ENCODE peak calls at places on chromosomes 13 and 19, in seven cellular contexts. J is IMR-90, E is mesenchymal stem cell, X is H9, S is H1, U is mesendoderm, C is trophoblast cell. Y is an unnamed sample.

GRCh38 chr13:60329221-60329983 is 67.6 kb upstream of the TDRD3 start:
- DNase-seq in J (peak; percentile 16), E (peak; percentile 44), X (peak; percentile 67), S (peak; percentile 71), U (peak; percentile 84), C (peak; percentile 7), Y (peak; percentile 38)

GRCh38 chr13:50124536-50125305 is 109.5 kb downstream of the KCNRG start:
- DNase-seq in J (peak; percentile 56), E (peak; percentile 84), X (peak; percentile 69), S (peak; percentile 87), U (peak; percentile 68), C (peak; percentile 32), Y (peak; percentile 78)

GRCh38 chr19:35561436-35561835 is 2.0 kb downstream of the ATP4A start:
- DNase-seq in J (no peak), E (no peak), X (no peak), S (no peak), U (no peak), C (no peak), Y (no peak)

GRCh38 chr13:27375686-27376326 is 48.6 kb upstream of the GTF3A start:
- DNase-seq in J (peak; percentile 70), E (peak; percentile 73), X (peak; percentile 80), S (peak; percentile 94), U (peak; percentile 73), C (peak; percentile 51), Y (peak; percentile 65)

GRCh38 chr19:2123682-2124387 is 27.1 kb downstream of the IZUMO4 start:
- DNase-seq in J (no peak), E (peak; percentile 11), X (peak; percentile 70), S (peak; percentile 86), U (peak; percentile 49), C (no peak), Y (peak; percentile 30)

GRCh38 chr19:44570984-44571684 is 41.7 kb upstream of the CEACAM20 start:
- DNase-seq in J (peak; percentile 82), E (peak; percentile 83), X (peak; percentile 77), S (peak; percentile 80), U (peak; percentile 87), C (peak; percentile 75), Y (peak; percentile 70)

GRCh38 chr19:32287811-32288227 is 57.6 kb upstream of the ZNF507 start:
- DNase-seq in J (peak; percentile 61), E (peak; percentile 53), X (peak; percentile 84), S (peak; percentile 79), U (peak; percentile 89), C (peak; percentile 52), Y (peak; percentile 63)

GRCh38 chr13:99665716-99666115 is 164.4 kb downstream of the TM9SF2 start:
- DNase-seq in J (no peak), E (no peak), X (no peak), S (no peak), U (no peak), C (no peak), Y (no peak)

GRCh38 chr19:8017808-8018207 is 12.4 kb upstream of the ELAVL1 start:
- DNase-seq in J (no peak), E (no peak), X (no peak), S (no peak), U (no peak), C (peak; percentile 54), Y (no peak)

GRCh38 chr19:31408460-31409124 is 59.4 kb upstream of the TSHZ3 start:
- DNase-seq in J (peak; percentile 87), E (peak; percentile 96), X (no peak), S (no peak), U (peak; percentile 87), C (peak; percentile 42), Y (no peak)

GRCh38 chr13:27007166-27007565 is 164.4 kb downstream of the USP12 start:
- DNase-seq in J (no peak), E (no peak), X (no peak), S (no peak), U (no peak), C (no peak), Y (no peak)

GRCh38 chr13:84645196-84646071 is 763.2 kb upstream of the SLITRK1 start:
- DNase-seq in J (peak; percentile 71), E (peak; percentile 35), X (no peak), S (no peak), U (peak; percentile 22), C (no peak), Y (no peak)

GRCh38 chr13:48813518-48813917 is 159.8 kb downstream of the CYSLTR2 start:
- DNase-seq in J (no peak), E (no peak), X (no peak), S (no peak), U (no peak), C (no peak), Y (no peak)

GRCh38 chr19:2164020-2164988 is 571 bp downstream of the DOT1L start:
- DNase-seq in J (no peak), E (peak; percentile 39), X (no peak), S (peak; percentile 68), U (peak; percentile 34), C (no peak), Y (no peak)

GRCh38 chr19:4144666-4145261 is 8.7 kb upstream of the CREB3L3 start:
- DNase-seq in J (peak; percentile 43), E (peak; percentile 45), X (no peak), S (no peak), U (no peak), C (no peak), Y (no peak)

GRCh38 chr19:42076375-42076944 is 494 bp downstream of the ZNF574 start:
- DNase-seq in J (no peak), E (no peak), X (no peak), S (no peak), U (no peak), C (no peak), Y (no peak)

GRCh38 chr13:105255472-105255871 is 1280.0 kb downstream of the EFNB2 start:
- DNase-seq in J (no peak), E (no peak), X (no peak), S (no peak), U (no peak), C (no peak), Y (no peak)

GRCh38 chr13:45584816-45585215 is 30.7 kb downstream of the ERICH6B start:
- DNase-seq in J (no peak), E (peak; percentile 6), X (peak; percentile 43), S (no peak), U (peak; percentile 56), C (no peak), Y (no peak)

DNA sequence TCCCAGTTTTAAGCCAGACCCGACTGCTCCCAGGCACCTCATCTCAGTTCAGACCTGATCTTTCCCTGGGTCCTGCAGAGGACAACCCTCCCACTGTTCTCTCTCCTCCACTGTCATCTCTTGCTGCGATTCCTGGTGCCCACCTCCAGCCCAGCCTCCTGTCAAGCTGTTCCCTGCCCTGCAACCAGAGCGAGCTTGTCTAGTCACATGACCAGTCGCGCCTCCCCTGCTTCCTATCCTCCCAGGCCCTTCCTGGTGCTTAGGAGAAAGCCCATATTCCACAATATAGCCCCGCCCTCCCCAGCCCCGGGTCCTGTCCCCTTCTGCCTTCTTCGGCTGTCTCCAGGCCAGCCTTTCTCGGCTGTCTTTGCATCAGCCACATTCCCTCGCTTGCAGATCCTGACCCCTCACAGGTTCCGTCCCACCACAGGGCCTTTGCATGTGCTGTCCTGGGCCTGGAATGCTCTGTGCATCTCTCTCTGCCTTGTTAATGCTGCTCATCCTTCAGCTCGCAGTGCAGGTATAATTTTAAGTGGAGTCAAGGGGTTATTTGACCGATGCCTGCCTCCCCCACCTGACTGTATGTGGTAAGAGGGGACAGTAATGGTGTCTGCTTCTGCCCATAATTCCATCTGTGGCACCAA is 88.8 kb downstream of the IER2 start:
- DNase-seq in J (no peak), E (no peak), X (no peak), S (no peak), U (peak; percentile 9), C (no peak), Y (no peak)
- H3K4me1 ChIP-seq in J (peaks cover 2% of the 10 kb centered on the region), E (peaks cover 3% of the 10 kb centered on the region), X (peaks cover 3% of the 10 kb centered on the region), S (peaks cover 7% of the 10 kb centered on the region), U (no peaks in the 10 kb centered on the region), C (no peaks in the 10 kb centered on the region), Y (no peaks in the 10 kb centered on the region)

GRCh38 chr19:50962245-50962644 is 7.1 kb downstream of the KLK6 start:
- DNase-seq in J (no peak), E (no peak), X (no peak), S (no peak), U (no peak), C (no peak), Y (no peak)
- H2BK120ac ChIP-seq in J (no peak overlapping the region), E (no peak overlapping the region), X (no peak overlapping the region), S (no peak overlapping the region), U (no peak overlapping the region), C (no peak overlapping the region), Y (no peak overlapping the region)

GRCh38 chr13:22041741-22042140 is 370.9 kb downstream of the FGF9 start:
- DNase-seq in J (no peak), E (no peak), X (no peak), S (no peak), U (no peak), C (no peak), Y (no peak)
- H3K4me1 ChIP-seq in J (no peaks in the 10 kb centered on the region), E (peaks cover 2% of the 10 kb centered on the region), X (peaks cover 2% of the 10 kb centered on the region), S (no peaks in the 10 kb centered on the region), U (no peaks in the 10 kb centered on the region), C (no peaks in the 10 kb centered on the region), Y (no peaks in the 10 kb centered on the region)

DNA sequence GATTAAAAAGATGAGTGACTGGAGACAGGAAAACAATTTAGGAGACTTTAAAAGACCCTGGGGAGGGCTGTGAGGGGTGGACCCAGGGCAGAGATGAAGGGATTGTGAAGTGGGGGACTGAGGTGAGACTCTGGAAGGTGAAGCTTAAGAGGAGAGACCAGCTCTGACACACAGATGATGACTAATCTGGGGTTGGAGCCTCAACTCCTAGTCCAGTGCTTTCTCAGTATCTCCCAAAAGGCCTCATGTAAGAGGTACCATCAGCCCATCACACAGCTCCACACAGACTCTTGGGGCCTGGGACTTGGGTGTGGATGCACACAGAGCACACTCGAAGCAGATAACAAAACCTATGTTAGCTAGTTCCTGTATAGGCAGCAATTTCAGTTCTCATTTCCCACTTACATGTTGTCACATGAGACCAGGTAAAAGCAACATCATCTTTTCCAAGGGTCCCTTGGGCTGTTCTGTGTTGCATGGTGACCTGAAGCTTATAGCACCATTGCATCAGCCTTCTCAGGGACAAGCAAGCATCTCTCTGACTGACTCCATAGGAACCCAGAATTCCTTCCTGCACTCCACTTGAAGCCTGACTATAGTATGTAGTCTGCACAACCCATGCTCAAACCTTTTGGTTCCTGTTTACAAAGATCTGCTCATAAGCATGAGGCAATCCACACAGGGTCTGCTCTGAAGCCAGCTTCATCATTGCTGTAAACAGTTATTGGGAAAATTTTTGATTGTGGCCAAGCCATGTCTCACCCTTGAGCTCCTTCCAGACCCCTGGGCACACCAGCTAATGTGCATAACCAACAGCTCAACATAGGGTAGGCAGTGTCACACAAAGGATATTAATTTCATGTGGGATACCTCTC is 88.6 kb upstream of the MYCBP2 start:
- DNase-seq in J (no peak), E (peak; percentile 3), X (no peak), S (no peak), U (no peak), C (no peak), Y (no peak)
- H2BK120ac ChIP-seq in J (no peak overlapping the region), E (no peak overlapping the region), X (no peak overlapping the region), S (no peak overlapping the region), U (no peak overlapping the region), C (no peak overlapping the region), Y (no peak overlapping the region)

DNA sequence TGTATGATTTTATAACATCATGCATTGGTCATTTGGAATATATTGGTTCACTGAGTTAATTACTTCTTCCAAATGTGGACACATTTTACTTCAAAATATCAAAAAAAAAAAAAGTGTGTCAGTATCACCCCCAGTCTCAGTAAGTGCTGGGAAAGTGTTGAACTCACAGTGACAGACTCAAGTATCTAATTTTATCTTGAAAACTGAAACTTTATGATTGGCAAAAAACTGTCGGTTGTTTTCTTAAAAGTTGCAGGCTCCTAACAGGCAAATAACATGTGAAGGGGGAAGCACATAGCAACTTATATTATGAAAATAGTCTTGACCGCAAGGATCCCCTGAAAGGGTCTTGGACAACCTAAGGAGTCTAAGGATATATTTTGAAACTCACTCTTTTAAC is 33.5 kb upstream of the TPP2 start:
- DNase-seq in J (no peak), E (no peak), X (no peak), S (no peak), U (no peak), C (no peak), Y (no peak)
- H3K4me1 ChIP-seq in J (no peaks in the 10 kb centered on the region), E (no peaks in the 10 kb centered on the region), X (no peaks in the 10 kb centered on the region), S (no peaks in the 10 kb centered on the region), U (no peaks in the 10 kb centered on the region), C (no peaks in the 10 kb centered on the region), Y (no peaks in the 10 kb centered on the region)

Y was measured in neuronal stem cell.